ENCODE peak calls at places on chromosomes 2 and 18, in six cellular contexts. One of them, this sample, is unnamed.

GRCh38 chr2:230783101-230783500 is 70.5 kb downstream of the CAB39 start:
- DNase-seq in mammary epithelial cell: no peak
- DNase-seq in stomach: no peak
- DNase-seq in small intestine: no peak
- DNase-seq in CD8-positive, alpha-beta T cell: no peak
- DNase-seq in cardiac muscle cell: no peak
- DNase-seq in this sample: no peak

GRCh38 chr2:16038586-16038985 is 98.2 kb downstream of the MYCN start:
- DNase-seq in small intestine: no peak
- DNase-seq in cardiac muscle cell: no peak
- DNase-seq in mammary epithelial cell: no peak
- DNase-seq in CD8-positive, alpha-beta T cell: no peak
- DNase-seq in stomach: no peak
- DNase-seq in this sample: no peak

GRCh38 chr2:105744091-105744908 is 412 bp upstream of the NCK2 start:
- DNase-seq in small intestine: peak; percentile 62
- DNase-seq in cardiac muscle cell: peak; percentile 89
- DNase-seq in stomach: peak; percentile 68
- DNase-seq in mammary epithelial cell: no peak
- DNase-seq in CD8-positive, alpha-beta T cell: peak; percentile 71
- DNase-seq in this sample: no peak

GRCh38 chr2:118861741-118862140 is 14.3 kb upstream of the EN1 start:
- DNase-seq in CD8-positive, alpha-beta T cell: no peak
- DNase-seq in stomach: no peak
- DNase-seq in small intestine: no peak
- DNase-seq in mammary epithelial cell: peak; percentile 61
- DNase-seq in cardiac muscle cell: no peak
- DNase-seq in this sample: no peak

GRCh38 chr2:111898703-111899514 is 502 bp downstream of the MERTK start:
- DNase-seq in CD8-positive, alpha-beta T cell: peak; percentile 18
- DNase-seq in stomach: peak; percentile 34
- DNase-seq in cardiac muscle cell: peak; percentile 69
- DNase-seq in mammary epithelial cell: no peak
- DNase-seq in small intestine: peak; percentile 30
- DNase-seq in this sample: no peak

GRCh38 chr2:148023861-148024260 is 3.0 kb downstream of the MBD5 start:
- DNase-seq in stomach: no peak
- DNase-seq in cardiac muscle cell: no peak
- DNase-seq in CD8-positive, alpha-beta T cell: no peak
- DNase-seq in mammary epithelial cell: no peak
- DNase-seq in small intestine: peak; percentile 5
- DNase-seq in this sample: no peak

GRCh38 chr2:142872900-142873724 is 4.4 kb upstream of the KYNU start:
- DNase-seq in cardiac muscle cell: no peak
- DNase-seq in stomach: no peak
- DNase-seq in small intestine: no peak
- DNase-seq in CD8-positive, alpha-beta T cell: no peak
- DNase-seq in mammary epithelial cell: peak; percentile 95
- DNase-seq in this sample: peak; percentile 52

GRCh38 chr2:231228223-231228622 is 29.8 kb downstream of the ARMC9 start:
- DNase-seq in stomach: no peak
- DNase-seq in cardiac muscle cell: no peak
- DNase-seq in CD8-positive, alpha-beta T cell: no peak
- DNase-seq in mammary epithelial cell: no peak
- DNase-seq in small intestine: no peak
- DNase-seq in this sample: no peak

GRCh38 chr2:191836853-191837769 is 9.8 kb downstream of the CAVIN2 start:
- DNase-seq in small intestine: no peak
- DNase-seq in cardiac muscle cell: peak; percentile 22
- DNase-seq in mammary epithelial cell: no peak
- DNase-seq in stomach: no peak
- DNase-seq in CD8-positive, alpha-beta T cell: no peak
- DNase-seq in this sample: no peak

GRCh38 chr2:28621172-28622100 is 125.6 kb downstream of the PLB1 start:
- DNase-seq in CD8-positive, alpha-beta T cell: peak; percentile 78
- DNase-seq in mammary epithelial cell: peak; percentile 92
- DNase-seq in small intestine: peak; percentile 83
- DNase-seq in stomach: peak; percentile 81
- DNase-seq in cardiac muscle cell: peak; percentile 52
- DNase-seq in this sample: peak; percentile 93

GRCh38 chr18:74951165-74951760 is 257.7 kb downstream of the PTGR3 start:
- DNase-seq in stomach: peak; percentile 81
- DNase-seq in small intestine: peak; percentile 17
- DNase-seq in CD8-positive, alpha-beta T cell: no peak
- DNase-seq in mammary epithelial cell: peak; percentile 87
- DNase-seq in cardiac muscle cell: no peak
- DNase-seq in this sample: peak; percentile 83

GRCh38 chr2:95374916-95375471 is 27.5 kb upstream of the FAHD2A start:
- DNase-seq in small intestine: no peak
- DNase-seq in cardiac muscle cell: no peak
- DNase-seq in CD8-positive, alpha-beta T cell: no peak
- DNase-seq in mammary epithelial cell: no peak
- DNase-seq in stomach: no peak
- DNase-seq in this sample: no peak

GRCh38 chr2:147551331-147551730 is 293.5 kb upstream of the ACVR2A start:
- DNase-seq in mammary epithelial cell: no peak
- DNase-seq in CD8-positive, alpha-beta T cell: no peak
- DNase-seq in cardiac muscle cell: no peak
- DNase-seq in stomach: no peak
- DNase-seq in small intestine: no peak
- DNase-seq in this sample: no peak

GRCh38 chr2:9980520-9980919 is 29.0 kb downstream of the GRHL1 start:
- DNase-seq in CD8-positive, alpha-beta T cell: no peak
- DNase-seq in small intestine: no peak
- DNase-seq in stomach: no peak
- DNase-seq in cardiac muscle cell: no peak
- DNase-seq in mammary epithelial cell: no peak
- DNase-seq in this sample: no peak

GRCh38 chr18:61894751-61895524 is 2.1 kb upstream of the RNF152 start:
- DNase-seq in mammary epithelial cell: no peak
- DNase-seq in stomach: no peak
- DNase-seq in cardiac muscle cell: peak; percentile 8
- DNase-seq in CD8-positive, alpha-beta T cell: no peak
- DNase-seq in small intestine: no peak
- DNase-seq in this sample: no peak

GRCh38 chr2:65710779-65711295 is 278.4 kb upstream of the SPRED2 start:
- DNase-seq in cardiac muscle cell: peak; percentile 29
- DNase-seq in stomach: peak; percentile 28
- DNase-seq in mammary epithelial cell: peak; percentile 28
- DNase-seq in CD8-positive, alpha-beta T cell: no peak
- DNase-seq in small intestine: no peak
- DNase-seq in this sample: no peak

GRCh38 chr2:160205511-160205910 is 5.4 kb upstream of the ITGB6 start:
- DNase-seq in mammary epithelial cell: peak; percentile 100
- DNase-seq in CD8-positive, alpha-beta T cell: no peak
- DNase-seq in stomach: peak; percentile 85
- DNase-seq in small intestine: peak; percentile 95
- DNase-seq in cardiac muscle cell: no peak
- DNase-seq in this sample: peak; percentile 100

GRCh38 chr2:62435720-62436119 is 70.3 kb downstream of the TMEM17 start:
- DNase-seq in mammary epithelial cell: no peak
- DNase-seq in stomach: no peak
- DNase-seq in CD8-positive, alpha-beta T cell: no peak
- DNase-seq in small intestine: no peak
- DNase-seq in cardiac muscle cell: no peak
- DNase-seq in this sample: no peak

GRCh38 chr2:159811232-159811631 is 13.2 kb upstream of the CD302 start:
- DNase-seq in cardiac muscle cell: no peak
- DNase-seq in mammary epithelial cell: no peak
- DNase-seq in small intestine: no peak
- DNase-seq in CD8-positive, alpha-beta T cell: no peak
- DNase-seq in stomach: no peak
- DNase-seq in this sample: no peak

GRCh38 chr2:62216616-62217015 is 20.7 kb downstream of the B3GNT2 start:
- DNase-seq in CD8-positive, alpha-beta T cell: no peak
- DNase-seq in stomach: no peak
- DNase-seq in mammary epithelial cell: peak; percentile 74
- DNase-seq in small intestine: peak; percentile 65
- DNase-seq in cardiac muscle cell: no peak
- DNase-seq in this sample: peak; percentile 62

GRCh38 chr2:199977984-199978415 is 22.6 kb downstream of the MAIP1 start:
- DNase-seq in small intestine: peak; percentile 94
- DNase-seq in CD8-positive, alpha-beta T cell: no peak
- DNase-seq in cardiac muscle cell: no peak
- DNase-seq in mammary epithelial cell: peak; percentile 86
- DNase-seq in stomach: no peak
- DNase-seq in this sample: peak; percentile 67

GRCh38 chr2:88657131-88657530 is 29.9 kb upstream of the EIF2AK3 start:
- DNase-seq in mammary epithelial cell: no peak
- DNase-seq in cardiac muscle cell: no peak
- DNase-seq in CD8-positive, alpha-beta T cell: no peak
- DNase-seq in stomach: no peak
- DNase-seq in small intestine: peak; percentile 29
- DNase-seq in this sample: no peak

GRCh38 chr2:5691659-5692529 is at the start of gene SOX11:
- DNase-seq in cardiac muscle cell: peak; percentile 99
- DNase-seq in mammary epithelial cell: no peak
- DNase-seq in stomach: no peak
- DNase-seq in small intestine: no peak
- DNase-seq in CD8-positive, alpha-beta T cell: no peak
- DNase-seq in this sample: peak; percentile 70

GRCh38 chr2:1557467-1557820 is 144.2 kb downstream of the TPO start:
- DNase-seq in small intestine: no peak
- DNase-seq in CD8-positive, alpha-beta T cell: no peak
- DNase-seq in stomach: no peak
- DNase-seq in cardiac muscle cell: no peak
- DNase-seq in mammary epithelial cell: no peak
- DNase-seq in this sample: no peak

DNA sequence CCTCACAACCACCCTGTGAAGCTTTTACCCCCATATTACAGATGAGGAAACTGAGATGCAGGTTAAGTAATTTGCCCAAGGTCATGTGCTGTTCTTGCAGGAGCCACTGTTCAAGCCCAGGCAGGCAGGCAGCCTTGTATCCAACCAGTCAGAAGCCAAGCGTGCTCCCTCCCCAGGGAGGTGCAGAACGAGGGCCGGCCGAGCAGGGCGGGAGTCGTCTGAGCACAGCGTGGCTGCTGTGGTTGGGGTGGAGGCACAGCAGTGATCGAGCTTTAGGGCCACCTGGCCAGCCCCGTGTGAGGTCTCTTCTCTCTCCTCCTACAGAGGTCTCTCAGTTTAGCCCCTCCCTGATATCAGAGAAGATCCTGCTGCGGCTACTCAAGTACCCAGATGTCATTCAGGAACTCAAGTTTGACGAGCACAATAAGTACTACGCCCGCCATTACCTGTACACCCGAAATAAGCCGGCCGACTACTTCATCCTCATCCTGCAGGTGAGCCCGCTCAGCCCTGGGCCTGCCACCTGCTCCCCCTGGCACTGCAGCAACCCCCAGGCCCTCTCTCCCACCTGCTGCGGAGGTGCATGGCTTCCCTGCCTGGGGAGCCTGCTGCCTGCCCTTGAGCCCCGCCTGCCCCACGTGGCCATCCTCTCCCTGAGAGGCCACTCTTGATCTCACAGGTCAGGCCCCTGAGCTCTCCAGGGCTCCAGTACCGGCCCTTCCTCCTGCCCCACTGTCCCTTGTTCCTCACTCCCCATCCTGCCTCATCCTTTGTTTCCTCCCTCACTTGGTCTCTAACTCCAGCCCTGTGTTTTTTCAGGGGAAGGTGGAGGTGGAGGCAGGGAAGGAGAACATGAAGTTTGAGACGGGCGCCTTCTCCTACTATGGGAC is 17.1 kb upstream of the CNNM3 start:
- DNase-seq in cardiac muscle cell: no peak
- DNase-seq in stomach: no peak
- DNase-seq in CD8-positive, alpha-beta T cell: no peak
- DNase-seq in small intestine: no peak
- DNase-seq in mammary epithelial cell: no peak
- DNase-seq in this sample: no peak
- H3K36me3 ChIP-seq in cardiac muscle cell: no peaks in the 10 kb centered on the region
- H3K36me3 ChIP-seq in stomach: peaks cover 10% of the 10 kb centered on the region
- H3K36me3 ChIP-seq in CD8-positive, alpha-beta T cell: no peaks in the 10 kb centered on the region
- H3K36me3 ChIP-seq in small intestine: peaks cover 4% of the 10 kb centered on the region
- H3K36me3 ChIP-seq in mammary epithelial cell: no peaks in the 10 kb centered on the region
- H3K36me3 ChIP-seq in this sample: no peaks in the 10 kb centered on the region

GRCh38 chr2:18871430-18871829 is 282.1 kb upstream of the NT5C1B start:
- DNase-seq in small intestine: no peak
- DNase-seq in mammary epithelial cell: peak; percentile 72
- DNase-seq in stomach: no peak
- DNase-seq in CD8-positive, alpha-beta T cell: no peak
- DNase-seq in cardiac muscle cell: peak; percentile 14
- DNase-seq in this sample: no peak
- H3K36me3 ChIP-seq in small intestine: no peaks in the 10 kb centered on the region
- H3K36me3 ChIP-seq in mammary epithelial cell: no peaks in the 10 kb centered on the region
- H3K36me3 ChIP-seq in stomach: no peaks in the 10 kb centered on the region
- H3K36me3 ChIP-seq in CD8-positive, alpha-beta T cell: no peaks in the 10 kb centered on the region
- H3K36me3 ChIP-seq in cardiac muscle cell: no peaks in the 10 kb centered on the region
- H3K36me3 ChIP-seq in this sample: no peaks in the 10 kb centered on the region

GRCh38 chr2:30152385-30152784 is 5.6 kb downstream of the YPEL5 start:
- DNase-seq in CD8-positive, alpha-beta T cell: no peak
- DNase-seq in cardiac muscle cell: no peak
- DNase-seq in small intestine: no peak
- DNase-seq in mammary epithelial cell: no peak
- DNase-seq in stomach: no peak
- DNase-seq in this sample: no peak

GRCh38 chr2:30149976-30150375 is 3.2 kb downstream of the YPEL5 start:
- DNase-seq in CD8-positive, alpha-beta T cell: no peak
- DNase-seq in stomach: no peak
- DNase-seq in cardiac muscle cell: no peak
- DNase-seq in small intestine: no peak
- DNase-seq in mammary epithelial cell: no peak
- DNase-seq in this sample: no peak

GRCh38 chr2:30148850-30149249 is 2.0 kb downstream of the YPEL5 start:
- DNase-seq in CD8-positive, alpha-beta T cell: no peak
- DNase-seq in cardiac muscle cell: no peak
- DNase-seq in small intestine: no peak
- DNase-seq in stomach: no peak
- DNase-seq in mammary epithelial cell: no peak
- DNase-seq in this sample: no peak

GRCh38 chr2:30149513-30149912 is 2.7 kb downstream of the YPEL5 start:
- DNase-seq in CD8-positive, alpha-beta T cell: no peak
- DNase-seq in stomach: no peak
- DNase-seq in mammary epithelial cell: peak; percentile 36
- DNase-seq in cardiac muscle cell: peak; percentile 29
- DNase-seq in small intestine: no peak
- DNase-seq in this sample: peak; percentile 28

GRCh38 chr2:30150786-30151185 is 4.0 kb downstream of the YPEL5 start:
- DNase-seq in small intestine: peak; percentile 29
- DNase-seq in cardiac muscle cell: no peak
- DNase-seq in CD8-positive, alpha-beta T cell: no peak
- DNase-seq in stomach: no peak
- DNase-seq in mammary epithelial cell: no peak
- DNase-seq in this sample: no peak
- H3K36me3 ChIP-seq in small intestine: peaks cover 6% of the 10 kb centered on the region
- H3K36me3 ChIP-seq in cardiac muscle cell: peaks cover 4% of the 10 kb centered on the region
- H3K36me3 ChIP-seq in CD8-positive, alpha-beta T cell: peaks cover 9% of the 10 kb centered on the region
- H3K36me3 ChIP-seq in stomach: no peaks in the 10 kb centered on the region
- H3K36me3 ChIP-seq in mammary epithelial cell: peaks cover 3% of the 10 kb centered on the region
- H3K36me3 ChIP-seq in this sample: no peaks in the 10 kb centered on the region

DNA sequence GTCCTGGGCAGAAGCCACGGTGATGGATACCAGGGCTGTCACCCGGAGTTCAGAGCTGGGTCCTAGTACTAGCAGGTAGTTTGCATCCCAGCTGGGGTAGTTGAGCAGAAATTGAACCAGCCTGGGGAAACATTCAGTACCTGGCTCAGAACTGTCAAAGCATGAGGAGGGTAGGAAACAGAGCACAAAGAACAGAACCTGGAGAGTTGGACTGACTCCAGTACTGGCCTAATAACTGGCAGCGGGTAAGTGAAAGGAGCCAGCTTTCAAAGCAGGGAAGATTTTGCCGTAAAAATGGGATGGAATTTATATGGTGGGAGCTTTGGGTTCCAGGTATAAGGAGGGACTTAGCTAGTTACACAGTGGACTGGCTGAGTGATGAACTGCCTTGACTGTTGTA is 23.8 kb downstream of the ATG16L1 start:
- DNase-seq in CD8-positive, alpha-beta T cell: no peak
- DNase-seq in cardiac muscle cell: no peak
- DNase-seq in stomach: no peak
- DNase-seq in mammary epithelial cell: no peak
- DNase-seq in small intestine: no peak
- DNase-seq in this sample: no peak
- H3K36me3 ChIP-seq in CD8-positive, alpha-beta T cell: peaks cover 68% of the 10 kb centered on the region
- H3K36me3 ChIP-seq in cardiac muscle cell: peaks cover 67% of the 10 kb centered on the region
- H3K36me3 ChIP-seq in stomach: peaks cover 72% of the 10 kb centered on the region
- H3K36me3 ChIP-seq in mammary epithelial cell: peaks cover 40% of the 10 kb centered on the region
- H3K36me3 ChIP-seq in small intestine: peaks cover 51% of the 10 kb centered on the region
- H3K36me3 ChIP-seq in this sample: peaks cover 2% of the 10 kb centered on the region

This sample was measured in kidney epithelial cell.